ENCODE peak calls at places on chromosomes 6 and 20, in four cellular contexts. One of them, this sample, is unnamed.

GRCh38 chr6:3850451-3851203 is 1.5 kb downstream of the FAM50B start:
- DNase-seq in A549: no peak
- DNase-seq in prostate gland: no peak
- DNase-seq in cardiac fibroblast: no peak
- DNase-seq in this sample: no peak

GRCh38 chr6:162090734-162091133 is 636.8 kb downstream of the PRKN start:
- DNase-seq in A549: no peak
- DNase-seq in prostate gland: no peak
- DNase-seq in cardiac fibroblast: peak; percentile 11
- DNase-seq in this sample: no peak

GRCh38 chr6:119201486-119201885 is 123.0 kb upstream of the FAM184A start:
- DNase-seq in A549: no peak
- DNase-seq in prostate gland: peak; percentile 25
- DNase-seq in cardiac fibroblast: no peak
- DNase-seq in this sample: peak; percentile 97

GRCh38 chr6:16168858-16169257 is 40.0 kb downstream of the MYLIP start:
- DNase-seq in A549: no peak
- DNase-seq in prostate gland: no peak
- DNase-seq in cardiac fibroblast: peak; percentile 38
- DNase-seq in this sample: no peak

GRCh38 chr6:39927159-39927558 is 7.1 kb downstream of the MOCS1 start:
- DNase-seq in A549: no peak
- DNase-seq in prostate gland: no peak
- DNase-seq in cardiac fibroblast: peak; percentile 69
- DNase-seq in this sample: no peak

GRCh38 chr6:41947581-41948220 is 6.1 kb upstream of the CCND3 start:
- DNase-seq in A549: no peak
- DNase-seq in prostate gland: no peak
- DNase-seq in cardiac fibroblast: no peak
- DNase-seq in this sample: no peak

GRCh38 chr6:32083812-32084768 is 25.0 kb downstream of the TNXB start:
- DNase-seq in A549: no peak
- DNase-seq in prostate gland: no peak
- DNase-seq in cardiac fibroblast: no peak
- DNase-seq in this sample: no peak

GRCh38 chr20:47360489-47361267 is 4.2 kb upstream of the ZMYND8 start:
- DNase-seq in A549: peak; percentile 51
- DNase-seq in prostate gland: peak; percentile 85
- DNase-seq in cardiac fibroblast: peak; percentile 94
- DNase-seq in this sample: peak; percentile 77

GRCh38 chr6:40948598-40948997 is 90.4 kb downstream of the UNC5CL start:
- DNase-seq in A549: no peak
- DNase-seq in prostate gland: no peak
- DNase-seq in cardiac fibroblast: no peak
- DNase-seq in this sample: no peak

GRCh38 chr6:90079555-90080490 is 185.6 kb downstream of the GJA10 start:
- DNase-seq in A549: no peak
- DNase-seq in prostate gland: no peak
- DNase-seq in cardiac fibroblast: no peak
- DNase-seq in this sample: no peak

GRCh38 chr6:157158897-157159296 is 164.4 kb downstream of the TMEM242 start:
- DNase-seq in A549: no peak
- DNase-seq in prostate gland: no peak
- DNase-seq in cardiac fibroblast: no peak
- DNase-seq in this sample: no peak

GRCh38 chr6:20688710-20689500 is 154.6 kb downstream of the CDKAL1 start:
- DNase-seq in A549: no peak
- DNase-seq in prostate gland: no peak
- DNase-seq in cardiac fibroblast: peak; percentile 67
- DNase-seq in this sample: no peak

GRCh38 chr20:40488401-40488800 is 200.6 kb downstream of the MAFB start:
- DNase-seq in A549: no peak
- DNase-seq in prostate gland: no peak
- DNase-seq in cardiac fibroblast: peak; percentile 22
- DNase-seq in this sample: no peak

GRCh38 chr20:1360094-1360493 is 31.2 kb upstream of the SDCBP2 start:
- DNase-seq in A549: no peak
- DNase-seq in prostate gland: no peak
- DNase-seq in cardiac fibroblast: no peak
- DNase-seq in this sample: no peak
- TF ChIP-seq CTCF in A549: no peak
- TF ChIP-seq CTCF in prostate gland: no peak
- TF ChIP-seq CTCF in cardiac fibroblast: peak; percentile 19
- TF ChIP-seq CTCF in this sample: no peak

DNA sequence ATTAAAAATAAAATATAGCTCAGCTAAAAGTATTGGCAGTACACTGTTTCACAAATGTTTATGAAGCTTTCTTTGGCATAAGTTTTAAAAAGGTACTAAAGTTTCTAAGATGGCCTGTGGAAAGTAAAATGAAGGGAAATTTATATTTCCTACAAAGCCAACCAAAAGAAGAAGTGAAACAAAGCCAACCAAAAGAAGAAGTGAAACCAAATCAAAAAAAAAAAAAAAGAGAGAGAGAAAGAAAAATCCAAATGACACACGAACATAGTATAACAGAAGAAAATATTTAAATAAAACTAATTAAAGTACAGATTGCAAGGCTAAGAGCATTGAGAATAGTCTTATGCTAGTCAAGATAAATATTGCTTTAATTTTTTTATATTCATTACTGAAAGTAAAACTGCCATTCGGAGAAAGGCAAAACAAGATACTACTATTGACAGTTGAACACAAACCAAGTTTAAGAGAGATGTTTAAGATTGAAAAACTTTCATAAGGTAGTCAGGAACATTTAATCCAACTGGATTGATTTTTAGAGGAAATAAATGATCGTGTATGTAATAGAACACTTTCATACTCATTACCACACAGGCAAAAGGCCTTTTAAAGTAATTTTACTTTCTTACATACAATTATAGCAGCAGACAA is 12.8 kb upstream of the KHDRBS2 start:
- DNase-seq in A549: no peak
- DNase-seq in prostate gland: no peak
- DNase-seq in cardiac fibroblast: no peak
- DNase-seq in this sample: no peak
- H3K4me3 ChIP-seq in A549: no peak overlapping the region
- H3K4me3 ChIP-seq in prostate gland: no peak overlapping the region
- H3K4me3 ChIP-seq in cardiac fibroblast: no peak overlapping the region
- H3K4me3 ChIP-seq in this sample: no peak overlapping the region

GRCh38 chr6:97456070-97456469 is 173.1 kb upstream of the MMS22L start:
- DNase-seq in A549: no peak
- DNase-seq in prostate gland: no peak
- DNase-seq in cardiac fibroblast: no peak
- DNase-seq in this sample: no peak
- TF ChIP-seq CTCF in A549: no peak
- TF ChIP-seq CTCF in prostate gland: no peak
- TF ChIP-seq CTCF in cardiac fibroblast: no peak
- TF ChIP-seq CTCF in this sample: no peak

DNA sequence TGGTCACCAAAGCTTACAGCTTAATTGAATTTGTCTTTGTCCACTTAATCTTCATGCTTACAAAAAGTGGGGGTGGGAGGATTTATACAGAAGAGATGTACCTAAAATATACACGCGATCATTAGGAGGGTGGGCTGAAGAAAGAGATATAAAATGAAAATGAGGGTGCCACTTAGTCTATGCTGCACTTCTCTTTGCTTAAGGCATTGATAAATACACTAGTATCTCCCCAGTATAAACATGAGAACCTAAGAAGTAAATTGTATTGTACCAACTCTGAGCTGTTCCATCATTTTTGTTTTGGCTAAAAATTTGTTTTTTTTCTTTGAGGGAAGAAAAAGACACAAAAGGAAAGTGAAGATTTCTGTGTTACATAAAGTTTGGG is 170.8 kb upstream of the ZNF217 start:
- DNase-seq in A549: no peak
- DNase-seq in prostate gland: no peak
- DNase-seq in cardiac fibroblast: no peak
- DNase-seq in this sample: no peak
- H3K4me3 ChIP-seq in A549: peak overlapping the region; percentile 31
- H3K4me3 ChIP-seq in prostate gland: no peak overlapping the region
- H3K4me3 ChIP-seq in cardiac fibroblast: no peak overlapping the region
- H3K4me3 ChIP-seq in this sample: no peak overlapping the region

This sample was measured in LNCaP clone FGC.